ENCODE peak calls at places on chromosomes 16 and 17, in four cellular contexts. Q is OCI-LY7, X is mesendoderm, Y is Karpas-422. O is an unnamed sample.

GRCh38 chr16:10983175-10983558 is 38.8 kb downstream of the CLEC16A start:
- DNase-seq in Q (peak), X (no peak), Y (peak), O (no peak)

GRCh38 chr16:79159650-79160049 is 440.9 kb downstream of the MAF start:
- DNase-seq in Q (no peak), X (no peak), Y (no peak), O (no peak)

GRCh38 chr17:80957461-80957941 is 34.1 kb upstream of the CHMP6 start:
- DNase-seq in Q (no peak), X (no peak), Y (no peak), O (no peak)

GRCh38 chr17:76725580-76726230 is 701 bp downstream of the JMJD6 start:
- DNase-seq in Q (peak), X (peak), Y (peak), O (peak)

GRCh38 chr17:29847527-29847931 is 82.5 kb downstream of the SSH2 start:
- DNase-seq in Q (no peak), X (peak), Y (peak), O (no peak)

GRCh38 chr16:14070555-14070876 is 603 bp upstream of the MRTFB start:
- DNase-seq in Q (no peak), X (no peak), Y (no peak), O (no peak)

GRCh38 chr17:77528516-77529327 is 388.0 kb downstream of the SEC14L1 start:
- DNase-seq in Q (no peak), X (peak), Y (no peak), O (no peak)

GRCh38 chr17:39486242-39486641 is 25.0 kb downstream of the CDK12 start:
- DNase-seq in Q (no peak), X (peak), Y (no peak), O (peak)

GRCh38 chr16:71414038-71414437 is 27.8 kb downstream of the TLE7 start:
- DNase-seq in Q (no peak), X (no peak), Y (no peak), O (no peak)

GRCh38 chr16:1960665-1961630 is 1.6 kb downstream of the NDUFB10 start:
- DNase-seq in Q (peak), X (peak), Y (peak), O (peak)

GRCh38 chr17:30597776-30598288 is 120.6 kb downstream of the GOSR1 start:
- DNase-seq in Q (no peak), X (no peak), Y (no peak), O (no peak)

GRCh38 chr17:22506861-22507260 is 814.5 kb downstream of the KCNJ18 start:
- DNase-seq in Q (no peak), X (no peak), Y (no peak), O (no peak)

GRCh38 chr17:77437017-77437416 is 296.2 kb downstream of the SEC14L1 start:
- DNase-seq in Q (peak), X (no peak), Y (peak), O (no peak)

GRCh38 chr17:77959926-77960521 is 1.5 kb downstream of the TNRC6C start:
- DNase-seq in Q (peak), X (peak), Y (no peak), O (no peak)

GRCh38 chr17:7557825-7558543 is 566 bp upstream of the TNFSF13 start:
- DNase-seq in Q (peak), X (peak), Y (peak), O (peak)

GRCh38 chr17:29115906-29116651 is 64.1 kb downstream of the MYO18A start:
- DNase-seq in Q (peak), X (peak), Y (peak), O (peak)

GRCh38 chr16:14549789-14550153 is 80.3 kb downstream of the PARN start:
- DNase-seq in Q (no peak), X (no peak), Y (no peak), O (no peak)

GRCh38 chr16:2827831-2828520 is 2.1 kb upstream of the ZG16B start:
- DNase-seq in Q (no peak), X (no peak), Y (no peak), O (no peak)

GRCh38 chr16:68749424-68749823 is 12.3 kb downstream of the CDH1 start:
- DNase-seq in Q (no peak), X (peak), Y (no peak), O (no peak)

GRCh38 chr16:19499481-19499880 is 22.4 kb downstream of the GDE1 start:
- DNase-seq in Q (no peak), X (no peak), Y (no peak), O (no peak)

GRCh38 chr16:52770828-52771227 is 223.9 kb upstream of the TOX3 start:
- DNase-seq in Q (no peak), X (no peak), Y (no peak), O (no peak)

GRCh38 chr17:40452074-40452787 is 9.0 kb downstream of the IGFBP4 start:
- DNase-seq in Q (no peak), X (no peak), Y (no peak), O (no peak)

GRCh38 chr17:36851230-36851629 is 86.0 kb upstream of the LHX1 start:
- DNase-seq in Q (no peak), X (no peak), Y (no peak), O (peak)

GRCh38 chr16:47477680-47478079 is 16.5 kb downstream of the PHKB start:
- DNase-seq in Q (no peak), X (no peak), Y (no peak), O (no peak)

GRCh38 chr17:36592316-36592710 is 634 bp downstream of the DHRS11 start:
- DNase-seq in Q (no peak), X (peak), Y (peak), O (peak)

GRCh38 chr17:45260204-45260783 is 1.6 kb downstream of the SPATA32 start:
- DNase-seq in Q (no peak), X (no peak), Y (no peak), O (no peak)

GRCh38 chr17:27569257-27569722 is 61.7 kb upstream of the LGALS9 start:
- DNase-seq in Q (peak), X (peak), Y (peak), O (peak)

GRCh38 chr16:76235426-76235825 is 41.8 kb upstream of the CNTNAP4 start:
- DNase-seq in Q (no peak), X (no peak), Y (no peak), O (no peak)

GRCh38 chr16:46789499-46790414 is 41.2 kb downstream of the C16orf87 start:
- DNase-seq in Q (peak), X (peak), Y (peak), O (peak)

GRCh38 chr17:65683428-65683827 is 122.0 kb upstream of the AXIN2 start:
- DNase-seq in Q (no peak), X (no peak), Y (no peak), O (no peak)

GRCh38 chr16:29808219-29808900 is 2.0 kb downstream of the MAZ start:
- DNase-seq in Q (no peak), X (no peak), Y (no peak), O (no peak)

GRCh38 chr17:41799366-41799765 is 12.4 kb downstream of the P3H4 start:
- DNase-seq in Q (no peak), X (no peak), Y (no peak), O (no peak)

GRCh38 chr16:84672276-84673202 is 24.2 kb downstream of the KLHL36 start:
- DNase-seq in Q (peak), X (peak), Y (peak), O (peak)

GRCh38 chr16:78560997-78561396 is 461.5 kb downstream of the WWOX start:
- DNase-seq in Q (no peak), X (no peak), Y (no peak), O (no peak)

GRCh38 chr16:80883159-80883642 is 78.8 kb upstream of the CDYL2 start:
- DNase-seq in Q (no peak), X (no peak), Y (peak), O (no peak)

GRCh38 chr16:69904495-69905170 is 46.5 kb upstream of the CLEC18A start:
- DNase-seq in Q (no peak), X (peak), Y (no peak), O (no peak)

GRCh38 chr17:1592751-1593629 is 30.4 kb upstream of the PITPNA start:
- DNase-seq in Q (peak), X (no peak), Y (peak), O (no peak)

GRCh38 chr17:1588781-1589585 is 26.4 kb upstream of the PITPNA start:
- DNase-seq in Q (no peak), X (no peak), Y (no peak), O (no peak)

GRCh38 chr17:1590031-1590746 is 27.6 kb upstream of the PITPNA start:
- DNase-seq in Q (no peak), X (peak), Y (no peak), O (peak)

GRCh38 chr17:1591474-1592090 is 29.0 kb upstream of the PITPNA start:
- DNase-seq in Q (no peak), X (no peak), Y (no peak), O (no peak)

GRCh38 chr17:1590747-1591473 is 28.3 kb upstream of the PITPNA start:
- DNase-seq in Q (no peak), X (no peak), Y (no peak), O (no peak)
- H3K4me2 ChIP-seq in Q (no peak), X (no peak), Y (no peak), O (peak)

GRCh38 chr16:50683689-50684374 is 2.7 kb upstream of the SNX20 start:
- DNase-seq in Q (peak), X (no peak), Y (no peak), O (no peak)
- H3K4me2 ChIP-seq in Q (peak), X (no peak), Y (no peak), O (no peak)

GRCh38 chr17:70644093-70644492 is 474.8 kb downstream of the KCNJ2 start:
- DNase-seq in Q (no peak), X (no peak), Y (no peak), O (no peak)
- H3K4me2 ChIP-seq in Q (no peak), X (no peak), Y (no peak), O (no peak)

DNA sequence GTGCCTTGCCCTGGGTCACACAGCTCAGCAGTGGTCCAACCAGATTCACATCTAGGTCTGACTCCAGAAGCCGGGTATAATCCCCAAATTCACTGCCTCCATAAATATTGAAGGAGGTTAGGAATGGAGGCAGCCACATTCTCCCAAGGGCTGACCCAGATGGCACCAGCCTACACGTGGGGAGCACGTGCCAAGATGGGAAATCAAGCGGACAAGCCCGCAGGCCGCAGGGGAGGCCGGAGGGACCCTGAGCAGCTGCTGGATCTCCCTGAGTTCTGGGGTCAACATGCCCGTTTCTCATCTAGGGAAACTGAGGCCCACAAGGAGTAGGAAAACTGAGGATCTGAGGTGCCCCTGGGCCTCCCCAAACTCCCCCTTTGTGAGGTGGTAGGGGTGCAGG is 32.2 kb upstream of the CNEP1R1 start:
- DNase-seq in Q (no peak), X (no peak), Y (no peak), O (no peak)
- H3K4me2 ChIP-seq in Q (no peak), X (no peak), Y (no peak), O (no peak)

GRCh38 chr16:86771506-86772230 is 193.3 kb downstream of the FOXL1 start:
- DNase-seq in Q (no peak), X (no peak), Y (no peak), O (no peak)
- H3K4me2 ChIP-seq in Q (no peak), X (no peak), Y (no peak), O (no peak)

DNA sequence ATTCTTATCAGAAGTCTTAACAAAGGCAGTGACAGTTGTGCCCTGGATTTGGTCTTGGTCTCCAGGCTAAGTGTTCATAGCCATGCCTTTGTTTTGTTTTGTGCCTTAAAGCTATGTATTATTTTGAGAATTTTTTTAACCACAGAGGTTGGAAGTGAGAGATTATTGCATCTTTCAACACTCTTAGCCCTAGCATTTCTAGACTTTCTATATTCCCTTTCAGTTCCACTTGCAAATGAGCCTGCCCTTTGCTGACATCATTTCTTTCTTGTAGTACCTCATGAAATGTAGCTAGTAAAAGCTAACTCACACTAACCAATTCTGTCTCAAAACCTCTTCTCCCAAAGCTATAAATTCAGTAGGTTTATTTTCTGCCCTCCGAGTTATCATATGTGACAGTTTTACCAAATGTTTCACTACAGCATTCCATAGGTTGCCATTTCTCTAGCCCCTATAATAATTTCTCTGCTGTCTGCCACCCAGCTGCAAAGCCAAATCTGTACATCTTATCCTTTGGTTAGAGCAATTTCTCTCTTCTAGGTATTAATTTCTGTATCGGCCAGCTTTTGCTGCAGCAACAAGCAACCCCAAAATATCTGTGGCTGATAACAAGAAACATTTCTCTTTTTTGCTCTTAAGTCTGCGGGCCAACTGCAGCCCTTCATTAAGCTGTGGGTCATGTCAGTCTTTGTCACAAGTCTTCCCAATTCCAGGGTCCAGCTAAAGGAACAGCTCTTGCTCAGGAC is 14.2 kb upstream of the CCL1 start:
- DNase-seq in Q (no peak), X (no peak), Y (no peak), O (no peak)
- H3K4me2 ChIP-seq in Q (peak), X (no peak), Y (no peak), O (no peak)

DNA sequence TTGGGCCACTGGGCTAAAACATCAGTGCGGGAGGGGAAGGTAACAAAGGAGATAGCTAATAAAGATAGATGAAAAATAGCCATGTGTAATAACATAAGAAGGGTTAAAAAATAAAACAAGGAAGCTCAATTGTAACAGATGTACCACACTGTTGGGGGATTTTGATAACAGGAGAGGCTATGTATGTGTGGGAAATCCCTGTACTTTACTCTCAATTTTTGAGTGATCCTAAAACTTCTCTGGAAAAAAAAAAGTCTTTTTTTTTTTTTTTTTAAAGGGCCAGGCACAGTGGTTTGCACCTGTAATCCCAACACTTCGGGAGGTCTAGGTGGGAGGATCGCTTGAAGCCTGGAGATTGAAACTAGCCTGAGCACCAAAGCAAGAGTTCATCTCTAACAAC is 1.9 kb upstream of the MMD start:
- DNase-seq in Q (no peak), X (no peak), Y (no peak), O (no peak)
- H3K4me2 ChIP-seq in Q (peak), X (no peak), Y (no peak), O (no peak)

O was measured in PC-9.